ENCODE peak calls at places on chromosome 4, in six cellular contexts. A is fibroblast of lung, I is HFFc6, L is upper lobe of left lung, W is lower lobe of right lung, G is DND-41. J is an unnamed sample.

GRCh38 chr4:3037957-3038451 is 36.3 kb downstream of the HTT-AS start:
- DNase-seq in I (no peak), G (no peak), W (peak; percentile 18), A (no peak), L (no peak), J (no peak)

GRCh38 chr4:187232796-187233195 is 509.1 kb upstream of the FAT1 start:
- DNase-seq in G (no peak), I (no peak), A (no peak), W (no peak), L (no peak), J (no peak)

GRCh38 chr4:121764702-121765367 is at the start of gene SMIM43:
- DNase-seq in G (no peak), I (no peak), W (peak; percentile 48), A (peak; percentile 29), L (no peak), J (no peak)

GRCh38 chr4:168960716-168961115 is 49.3 kb downstream of the CBR4 start:
- DNase-seq in W (no peak), I (no peak), A (no peak), G (no peak), L (no peak), J (no peak)

GRCh38 chr4:80637190-80637589 is 301.7 kb downstream of the CFAP299 start:
- DNase-seq in L (no peak), W (no peak), G (no peak), I (no peak), A (no peak), J (no peak)

GRCh38 chr4:88979292-88979691 is 77.7 kb downstream of the FAM13A start:
- DNase-seq in A (no peak), G (no peak), W (no peak), L (no peak), I (no peak), J (no peak)

GRCh38 chr4:31788676-31789075 is 1068.5 kb downstream of the PCDH7 start:
- DNase-seq in W (no peak), G (no peak), L (no peak), A (peak; percentile 0), I (no peak), J (no peak)

GRCh38 chr4:12880844-12881243 is 603.3 kb downstream of the RAB28 start:
- DNase-seq in W (no peak), I (no peak), G (no peak), A (no peak), L (no peak), J (no peak)

GRCh38 chr4:130747842-130748241 is 1651.9 kb downstream of the C4orf33 start:
- DNase-seq in L (no peak), G (no peak), W (no peak), A (peak; percentile 1), I (no peak), J (no peak)

GRCh38 chr4:128831526-128832252 is 22.2 kb downstream of the JADE1 start:
- DNase-seq in G (no peak), A (peak; percentile 58), L (no peak), I (no peak), W (no peak), J (no peak)

GRCh38 chr4:6422105-6422504 is 50.3 kb downstream of the PPP2R2C start:
- DNase-seq in W (no peak), G (no peak), I (no peak), L (no peak), A (no peak), J (no peak)

GRCh38 chr4:6425336-6425735 is 47.1 kb downstream of the PPP2R2C start:
- DNase-seq in A (no peak), L (no peak), W (no peak), G (no peak), I (no peak), J (no peak)

GRCh38 chr4:6424425-6424824 is 48.0 kb downstream of the PPP2R2C start:
- DNase-seq in L (no peak), G (no peak), I (no peak), A (no peak), W (no peak), J (no peak)

GRCh38 chr4:6422866-6423265 is 49.5 kb downstream of the PPP2R2C start:
- DNase-seq in I (no peak), G (no peak), W (no peak), L (no peak), A (no peak), J (no peak)

DNA sequence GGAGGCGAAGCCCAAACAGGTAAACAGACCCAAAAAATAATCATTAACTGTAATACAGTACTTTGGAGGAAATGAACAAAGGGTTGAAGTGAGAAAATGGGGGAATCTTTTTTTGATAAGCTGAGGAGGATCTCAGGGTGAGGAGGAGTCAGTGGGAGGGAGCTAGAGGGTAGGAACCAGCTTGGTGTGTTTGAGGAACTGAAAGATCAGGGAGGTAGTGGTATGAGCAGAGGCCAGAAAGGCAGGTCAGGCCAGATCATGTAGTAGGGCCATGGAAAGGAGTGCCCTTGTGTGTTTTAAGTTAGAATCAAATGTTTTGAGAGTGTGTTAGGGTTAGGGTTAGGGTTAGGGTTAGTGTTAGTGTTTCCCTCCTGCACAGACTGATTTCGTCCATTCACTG is 48.8 kb downstream of the PPP2R2C start:
- DNase-seq in L (no peak), I (no peak), A (no peak), W (no peak), G (no peak), J (no peak)
- TF ChIP-seq CTCF in L (no peak), I (no peak), A (no peak), W (no peak), G (no peak), J (no peak)

DNA sequence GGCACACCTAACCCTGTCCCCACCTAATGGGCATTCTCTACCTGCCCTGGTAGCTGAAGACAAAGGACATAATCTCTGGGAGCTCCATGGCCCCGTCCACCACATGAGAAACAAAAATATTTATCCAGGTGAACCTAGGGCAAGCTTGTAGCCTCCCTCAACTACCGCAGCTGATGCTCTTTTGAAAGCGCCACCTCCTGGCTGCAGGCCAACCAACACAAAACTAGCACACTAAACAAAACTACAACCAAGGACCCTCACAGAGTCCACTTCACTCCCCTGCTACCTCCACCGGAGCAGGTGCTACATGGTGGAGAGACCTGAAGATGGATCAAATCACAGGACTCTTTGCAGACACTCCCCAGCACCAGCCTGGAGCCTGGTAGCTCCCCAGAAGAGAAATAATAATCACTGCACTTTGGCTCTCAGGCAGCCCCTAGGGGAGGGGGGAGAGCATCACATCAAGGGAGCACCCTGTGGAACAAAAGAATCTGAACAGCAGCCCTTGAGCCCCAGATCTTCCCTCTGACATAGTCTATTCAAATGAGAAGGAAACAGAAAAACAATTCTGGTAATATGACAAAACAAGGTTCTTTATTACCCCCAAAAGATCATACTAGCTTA is 111.3 kb upstream of the ATP8A1 start:
- DNase-seq in G (no peak), A (no peak), W (no peak), I (no peak), L (no peak), J (no peak)
- TF ChIP-seq CTCF in G (peak; percentile 8), A (no peak), W (no peak), I (no peak), L (no peak), J (peak; percentile 32)

GRCh38 chr4:123398151-123398802 is 1.7 kb downstream of the SPRY1 start:
- DNase-seq in G (no peak), L (peak; percentile 73), W (peak; percentile 84), A (peak; percentile 63), I (peak; percentile 37), J (peak; percentile 86)
- TF ChIP-seq CTCF in G (peak; percentile 44), L (peak; percentile 86), W (peak; percentile 59), A (peak; percentile 38), I (peak; percentile 77), J (peak; percentile 75)

DNA sequence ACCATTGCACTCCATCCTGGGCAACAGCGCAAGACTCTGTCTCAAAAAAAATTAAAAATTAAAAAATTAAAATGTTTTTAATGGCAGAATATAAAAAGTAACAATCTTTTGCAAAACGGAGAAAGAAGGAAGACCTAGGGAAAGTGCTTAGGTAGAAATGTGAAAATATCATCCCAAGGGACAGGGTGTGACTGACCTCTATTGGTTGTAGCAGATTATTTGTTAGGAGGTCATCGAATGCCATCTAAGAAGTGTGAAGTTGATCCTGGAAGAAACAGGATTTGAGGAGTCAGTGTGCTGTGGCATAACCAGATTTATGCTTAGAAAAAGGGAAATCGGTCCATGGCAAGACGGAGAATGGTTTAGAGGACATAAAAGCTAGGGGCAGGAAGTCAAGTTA is 18.1 kb upstream of the C4orf36 start:
- DNase-seq in G (no peak), I (no peak), W (no peak), A (no peak), L (no peak), J (no peak)
- TF ChIP-seq CTCF in G (peak; percentile 16), I (peak; percentile 34), W (no peak), A (no peak), L (no peak), J (peak; percentile 23)

GRCh38 chr4:155962697-155963096 is 9.0 kb upstream of the CTSO start:
- DNase-seq in L (no peak), A (no peak), G (no peak), W (no peak), I (no peak), J (no peak)
- TF ChIP-seq CTCF in L (no peak), A (no peak), G (no peak), W (no peak), I (no peak), J (no peak)

DNA sequence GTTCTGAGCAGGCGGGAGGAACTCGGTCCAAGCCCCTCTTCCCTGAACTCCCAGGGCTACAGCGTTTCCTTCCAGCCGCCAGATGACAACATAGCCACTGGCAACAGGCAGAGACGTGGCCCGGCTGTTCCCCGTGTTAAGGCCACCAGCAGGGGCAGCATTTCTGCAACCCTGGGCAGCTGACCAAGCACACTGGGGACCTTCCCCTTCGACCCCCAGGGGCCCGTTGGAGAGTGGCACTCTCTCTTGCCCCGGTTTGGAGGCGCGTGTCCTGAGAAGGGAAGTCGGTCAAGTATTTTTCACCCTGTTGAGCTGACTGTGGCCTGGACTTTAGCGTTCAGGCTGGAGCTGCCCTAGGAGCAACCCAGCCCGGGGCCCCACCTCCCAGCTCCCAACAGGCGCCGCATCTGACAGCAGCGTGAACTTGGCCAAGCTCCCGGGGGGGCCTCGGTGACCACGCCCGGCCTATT is 37.6 kb downstream of the ZBTB49 start:
- DNase-seq in W (peak; percentile 59), L (peak; percentile 25), A (no peak), G (no peak), I (no peak), J (no peak)
- TF ChIP-seq CTCF in W (peak; percentile 30), L (no peak), A (peak; percentile 58), G (peak; percentile 11), I (peak; percentile 67), J (peak; percentile 70)

GRCh38 chr4:5030927-5031326 is 11.7 kb upstream of the CYTL1 start:
- DNase-seq in A (no peak), G (no peak), W (no peak), L (no peak), I (no peak), J (no peak)

GRCh38 chr4:5032825-5033224 is 13.6 kb upstream of the CYTL1 start:
- DNase-seq in W (no peak), L (no peak), A (no peak), I (no peak), G (no peak), J (no peak)

GRCh38 chr4:5028480-5028879 is 9.2 kb upstream of the CYTL1 start:
- DNase-seq in L (no peak), W (no peak), A (no peak), G (no peak), I (no peak), J (no peak)

GRCh38 chr4:5029447-5029846 is 10.2 kb upstream of the CYTL1 start:
- DNase-seq in L (no peak), W (no peak), I (no peak), G (no peak), A (no peak), J (no peak)

GRCh38 chr4:5030152-5030668 is 11.0 kb upstream of the CYTL1 start:
- DNase-seq in I (no peak), A (no peak), L (no peak), W (no peak), G (no peak), J (no peak)
- TF ChIP-seq CTCF in I (no peak), A (no peak), L (no peak), W (no peak), G (no peak), J (no peak)